ENCODE peak calls at places on chromosomes 2 and 18, in ten cellular contexts. H is stomach; Y is lower lobe of right lung; O is PC-9; C is right lobe of liver; Z is MM.1S; F is DND-41; P is BE2C; G is CD8-positive, alpha-beta T cell; V is aorta. N is an unnamed sample.

GRCh38 chr18:59268722-59269562 is 4.3 kb downstream of the RAX start:
- DNase-seq in O (no peak), V (no peak), H (no peak), P (peak; percentile 57), Z (peak; percentile 64), C (peak; percentile 29), G (no peak), F (no peak), Y (peak; percentile 62), N (no peak)

GRCh38 chr18:63997606-63998005 is 27.7 kb downstream of the SERPINB8 start:
- DNase-seq in P (no peak), G (no peak), V (no peak), F (no peak), Y (no peak), Z (no peak), O (no peak), C (no peak), H (no peak), N (no peak)

GRCh38 chr18:29003194-29003593 is 826.3 kb upstream of the CDH2 start:
- DNase-seq in G (no peak), V (no peak), Z (no peak), H (no peak), O (no peak), P (no peak), F (no peak), C (no peak), Y (no peak), N (no peak)

GRCh38 chr18:11308499-11308898 is 159.1 kb upstream of the PIEZO2 start:
- DNase-seq in P (no peak), G (no peak), F (no peak), C (no peak), O (no peak), Y (no peak), H (no peak), Z (no peak), V (no peak), N (no peak)

GRCh38 chr2:109180786-109181185 is 51.8 kb downstream of the SH3RF3 start:
- DNase-seq in O (no peak), V (no peak), Z (no peak), H (no peak), C (no peak), P (no peak), F (no peak), G (no peak), Y (no peak), N (no peak)

GRCh38 chr18:3093624-3094354 is 80.8 kb upstream of the LPIN2 start:
- DNase-seq in G (no peak), P (no peak), O (no peak), C (no peak), V (no peak), Y (no peak), Z (no peak), H (peak; percentile 63), F (no peak), N (no peak)

GRCh38 chr2:158968396-158969161 is at the start of gene TANC1:
- DNase-seq in O (peak; percentile 90), Z (peak; percentile 91), V (peak; percentile 97), F (peak; percentile 88), Y (peak; percentile 96), P (peak; percentile 92), C (peak; percentile 97), H (peak; percentile 96), G (peak; percentile 28), N (peak; percentile 93)

GRCh38 chr2:155111070-155111469 is 412.6 kb downstream of the KCNJ3 start:
- DNase-seq in H (no peak), O (no peak), F (no peak), C (no peak), P (no peak), Z (no peak), G (no peak), Y (no peak), V (no peak), N (no peak)

GRCh38 chr2:111897924-111898702 is at the start of gene MERTK:
- DNase-seq in O (peak; percentile 82), P (peak; percentile 86), H (peak; percentile 89), Z (peak; percentile 84), G (no peak), V (peak; percentile 96), F (peak; percentile 77), C (peak; percentile 95), Y (peak; percentile 89), N (peak; percentile 94)

GRCh38 chr2:177806025-177806424 is 266.6 kb downstream of the PDE11A start:
- DNase-seq in P (no peak), Z (no peak), H (no peak), Y (no peak), V (no peak), G (no peak), O (no peak), F (no peak), C (no peak), N (no peak)

GRCh38 chr18:79506191-79507075 is 110.7 kb downstream of the NFATC1 start:
- DNase-seq in P (no peak), Y (peak; percentile 45), Z (no peak), C (peak; percentile 19), V (peak; percentile 73), G (no peak), O (no peak), F (no peak), H (no peak), N (peak; percentile 59)

GRCh38 chr2:65040414-65041261 is 15.6 kb upstream of the CEP68 start:
- DNase-seq in G (peak; percentile 69), H (peak; percentile 89), C (peak; percentile 81), Y (peak; percentile 86), P (peak; percentile 67), O (peak; percentile 76), F (peak; percentile 84), Z (peak; percentile 80), V (peak; percentile 92), N (peak; percentile 91)

GRCh38 chr2:55119711-55120487 is 69.6 kb upstream of the RTN4 start:
- DNase-seq in C (no peak), Y (no peak), O (no peak), V (no peak), H (no peak), F (no peak), P (no peak), G (no peak), Z (no peak), N (no peak)

GRCh38 chr2:36357506-36358316 is 2.1 kb downstream of the CRIM1 start:
- DNase-seq in C (peak; percentile 21), F (no peak), H (no peak), Z (no peak), V (peak; percentile 83), O (peak; percentile 50), G (peak; percentile 35), P (no peak), Y (no peak), N (peak; percentile 61)

GRCh38 chr2:238099709-238100048 is 461 bp upstream of the ESPNL start:
- DNase-seq in H (peak; percentile 21), P (no peak), Z (no peak), F (no peak), O (no peak), V (peak; percentile 72), C (no peak), G (no peak), Y (peak; percentile 45), N (no peak)

GRCh38 chr18:7814754-7815315 is 247.7 kb downstream of the PTPRM start:
- DNase-seq in G (no peak), P (no peak), Y (no peak), O (no peak), V (no peak), Z (no peak), C (no peak), H (no peak), F (no peak), N (no peak)

GRCh38 chr2:100643459-100643858 is 80.7 kb downstream of the PDCL3 start:
- DNase-seq in Z (no peak), O (no peak), H (no peak), P (no peak), Y (no peak), G (no peak), C (no peak), V (no peak), F (peak; percentile 59), N (no peak)

GRCh38 chr2:112593761-112594160 is 9.4 kb downstream of the CHCHD5 start:
- DNase-seq in V (no peak), O (no peak), P (no peak), Z (no peak), Y (no peak), G (no peak), F (no peak), H (no peak), C (no peak), N (no peak)

GRCh38 chr2:168521342-168521741 is 65.3 kb downstream of the CERS6 start:
- DNase-seq in V (no peak), Z (no peak), F (no peak), P (peak; percentile 55), H (no peak), O (no peak), C (no peak), G (no peak), Y (no peak), N (no peak)
- H3K4me3 ChIP-seq in V (no peak overlapping the region), Z (no peak overlapping the region), F (no peak overlapping the region), P (no peak overlapping the region), H (no peak overlapping the region), O (no peak overlapping the region), C (no peak overlapping the region), G (no peak overlapping the region), Y (no peak overlapping the region), N (no peak overlapping the region)

GRCh38 chr18:13217971-13218375 is 587 bp upstream of the LDLRAD4 start:
- DNase-seq in C (peak; percentile 49), O (no peak), G (no peak), P (peak; percentile 23), Y (no peak), Z (no peak), V (peak; percentile 88), H (no peak), F (peak; percentile 45), N (peak; percentile 35)
- H3K4me1 ChIP-seq in C (peaks cover 3% of the 10 kb centered on the region), O (no peaks in the 10 kb centered on the region), G (peaks cover 30% of the 10 kb centered on the region), P (peaks cover 23% of the 10 kb centered on the region), Y (peaks cover 64% of the 10 kb centered on the region), Z (peaks cover 6% of the 10 kb centered on the region), V (no peaks in the 10 kb centered on the region), H (peaks cover 65% of the 10 kb centered on the region), F (peaks cover 56% of the 10 kb centered on the region), N (peaks cover 50% of the 10 kb centered on the region)

DNA sequence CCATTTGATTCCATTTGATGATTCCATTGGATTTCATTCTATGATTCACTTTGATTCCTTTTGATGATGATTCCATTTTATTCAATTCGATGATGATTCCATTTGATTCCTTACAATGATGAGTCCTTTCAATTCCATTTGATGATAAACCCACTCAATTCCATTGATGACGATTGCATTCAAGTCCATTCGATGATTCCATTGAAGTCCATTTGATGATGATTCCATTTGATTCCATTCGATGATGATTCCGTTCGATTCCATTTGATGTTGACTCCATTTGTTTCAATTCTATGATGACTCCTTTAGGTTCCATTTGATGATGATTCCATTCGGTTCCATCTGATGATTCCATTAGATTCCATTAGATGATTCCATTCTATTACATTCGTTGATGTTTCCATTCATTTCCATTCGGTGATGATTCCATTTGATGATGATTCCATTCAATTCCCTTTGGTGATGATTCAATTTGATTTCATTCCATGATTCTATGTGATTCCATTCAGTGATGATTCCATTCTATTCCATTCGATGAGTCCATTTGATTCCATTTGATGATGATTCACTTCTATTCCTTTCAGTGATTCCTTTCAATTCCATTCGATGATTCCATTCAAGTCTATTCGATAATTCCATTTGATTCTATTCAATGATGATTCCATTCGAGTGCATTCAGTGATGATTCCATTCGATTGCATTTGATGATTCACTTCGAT is 1106.0 kb downstream of the RPIA start:
- DNase-seq in F (no peak), Y (no peak), Z (no peak), V (no peak), P (no peak), O (no peak), G (no peak), H (no peak), C (no peak), N (no peak)
- H3K9me3 ChIP-seq in F (peaks cover 69% of the 10 kb centered on the region), Y (peaks cover 77% of the 10 kb centered on the region), Z (no peaks in the 10 kb centered on the region), V (peaks cover 1% of the 10 kb centered on the region), P (no peaks in the 10 kb centered on the region), O (peaks cover 55% of the 10 kb centered on the region), G (no peaks in the 10 kb centered on the region), H (peaks cover 80% of the 10 kb centered on the region), C (peaks cover 72% of the 10 kb centered on the region), N (peaks cover 52% of the 10 kb centered on the region)

GRCh38 chr18:76340410-76340809 is 154.6 kb downstream of the ZNF516 start:
- DNase-seq in G (no peak), P (no peak), C (no peak), V (no peak), O (no peak), F (no peak), Y (no peak), Z (no peak), H (no peak), N (no peak)
- H3K4me3 ChIP-seq in G (no peak overlapping the region), P (no peak overlapping the region), C (no peak overlapping the region), V (no peak overlapping the region), O (no peak overlapping the region), F (no peak overlapping the region), Y (no peak overlapping the region), Z (no peak overlapping the region), H (no peak overlapping the region), N (no peak overlapping the region)